ENCODE peak calls at places on chromosomes 3 and 15, in seven cellular contexts. Q is neuronal stem cell, C is H9, P is mesenchymal stem cell, N is mesendoderm, O is H1, I is IMR-90. X is an unnamed sample.

GRCh38 chr15:96395687-96396086 is 65.2 kb downstream of the NR2F2 start:
- DNase-seq in Q (no peak), C (no peak), P (no peak), N (peak; percentile 18), O (no peak), I (no peak), X (no peak)

GRCh38 chr3:30421261-30421660 is 185.1 kb upstream of the TGFBR2 start:
- DNase-seq in Q (no peak), C (no peak), P (peak; percentile 65), N (no peak), O (no peak), I (peak; percentile 84), X (peak; percentile 72)

GRCh38 chr3:122079524-122079923 is 24.4 kb downstream of the CD86 start:
- DNase-seq in Q (no peak), C (no peak), P (no peak), N (no peak), O (no peak), I (no peak), X (no peak)

GRCh38 chr3:9897408-9898372 is 5.0 kb upstream of the IL17RE start:
- DNase-seq in Q (no peak), C (no peak), P (peak; percentile 22), N (no peak), O (no peak), I (peak; percentile 41), X (no peak)

GRCh38 chr3:177476921-177477435 is 279.7 kb upstream of the TBL1XR1 start:
- DNase-seq in Q (no peak), C (no peak), P (no peak), N (no peak), O (no peak), I (no peak), X (peak; percentile 12)

GRCh38 chr15:40925495-40925862 is 3.7 kb upstream of the DLL4 start:
- DNase-seq in Q (no peak), C (no peak), P (no peak), N (no peak), O (no peak), I (no peak), X (no peak)

GRCh38 chr3:153285194-153285641 is 123.2 kb downstream of the RAP2B start:
- DNase-seq in Q (no peak), C (no peak), P (peak; percentile 74), N (peak; percentile 63), O (no peak), I (peak; percentile 34), X (no peak)

GRCh38 chr3:8655387-8655835 is 10.8 kb upstream of the SSUH2 start:
- DNase-seq in Q (no peak), C (no peak), P (no peak), N (no peak), O (no peak), I (no peak), X (no peak)

GRCh38 chr3:46695177-46695961 is 1.9 kb upstream of the ALS2CL start:
- DNase-seq in Q (no peak), C (peak; percentile 84), P (no peak), N (peak; percentile 85), O (no peak), I (no peak), X (peak; percentile 41)

GRCh38 chr15:78112551-78112950 is 18.7 kb downstream of the CIB2 start:
- DNase-seq in Q (no peak), C (no peak), P (no peak), N (no peak), O (no peak), I (no peak), X (no peak)

GRCh38 chr3:151766454-151766853 is 32.7 kb downstream of the AADACL2 start:
- DNase-seq in Q (no peak), C (no peak), P (no peak), N (no peak), O (no peak), I (peak; percentile 22), X (no peak)

GRCh38 chr3:30661107-30661873 is 54.9 kb downstream of the TGFBR2 start:
- DNase-seq in Q (no peak), C (no peak), P (no peak), N (no peak), O (no peak), I (no peak), X (no peak)

GRCh38 chr3:177146646-177147045 is 50.6 kb downstream of the TBL1XR1 start:
- DNase-seq in Q (no peak), C (no peak), P (no peak), N (no peak), O (no peak), I (peak; percentile 39), X (no peak)

GRCh38 chr3:128448491-128448890 is 18.2 kb downstream of the DNAJB8 start:
- DNase-seq in Q (no peak), C (no peak), P (no peak), N (no peak), O (no peak), I (no peak), X (no peak)

GRCh38 chr3:58874248-58874741 is 175.5 kb downstream of the CFAP20DC start:
- DNase-seq in Q (no peak), C (no peak), P (peak; percentile 36), N (no peak), O (no peak), I (peak; percentile 28), X (peak; percentile 1)

GRCh38 chr15:84842781-84843180 is 25.6 kb downstream of the ALPK3 start:
- DNase-seq in Q (no peak), C (no peak), P (no peak), N (no peak), O (no peak), I (no peak), X (no peak)

GRCh38 chr15:84840741-84841429 is 23.7 kb downstream of the ALPK3 start:
- DNase-seq in Q (no peak), C (peak; percentile 22), P (peak; percentile 86), N (no peak), O (no peak), I (peak; percentile 32), X (peak; percentile 18)

GRCh38 chr15:84836859-84837258 is 19.7 kb downstream of the ALPK3 start:
- DNase-seq in Q (no peak), C (no peak), P (no peak), N (no peak), O (no peak), I (no peak), X (no peak)

GRCh38 chr15:84839714-84840113 is 22.6 kb downstream of the ALPK3 start:
- DNase-seq in Q (no peak), C (peak; percentile 24), P (no peak), N (no peak), O (no peak), I (no peak), X (no peak)

DNA sequence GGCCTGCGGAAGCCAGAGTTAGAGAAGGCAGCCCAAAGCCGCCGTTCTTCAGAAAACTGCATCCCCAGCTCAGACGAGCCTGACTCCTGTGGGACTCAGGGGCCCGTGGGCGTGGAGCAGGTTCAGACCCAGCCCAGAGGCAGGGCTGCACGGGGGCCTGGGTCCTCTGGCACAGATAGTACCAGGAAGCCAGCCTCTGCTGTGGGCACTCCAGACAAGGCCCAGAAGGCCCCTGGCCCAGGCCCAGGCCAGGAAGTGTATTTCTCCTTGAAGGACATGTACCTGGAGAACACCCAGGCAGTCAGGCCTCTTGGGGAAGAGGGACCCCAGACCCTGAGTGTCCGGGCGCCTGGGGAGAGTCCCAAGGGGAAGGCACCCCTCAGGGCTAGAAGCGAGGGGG is 23.1 kb downstream of the ALPK3 start:
- DNase-seq in Q (no peak), C (no peak), P (no peak), N (no peak), O (no peak), I (no peak), X (no peak)
- H3K18ac ChIP-seq in Q (no peak overlapping the region), C (no peak overlapping the region), P (peak overlapping the region; percentile 30), N (no peak overlapping the region), O (no peak overlapping the region), I (no peak overlapping the region), X (no peak overlapping the region)

GRCh38 chr3:4846529-4846928 is 132.7 kb upstream of the BHLHE40 start:
- DNase-seq in Q (no peak), C (no peak), P (no peak), N (no peak), O (no peak), I (no peak), X (no peak)

GRCh38 chr3:4849136-4849535 is 130.1 kb upstream of the BHLHE40 start:
- DNase-seq in Q (no peak), C (no peak), P (no peak), N (no peak), O (no peak), I (no peak), X (no peak)

GRCh38 chr3:4848176-4848575 is 131.1 kb upstream of the BHLHE40 start:
- DNase-seq in Q (no peak), C (no peak), P (no peak), N (no peak), O (no peak), I (no peak), X (no peak)

GRCh38 chr3:4843619-4844018 is 135.6 kb upstream of the BHLHE40 start:
- DNase-seq in Q (no peak), C (no peak), P (no peak), N (no peak), O (no peak), I (no peak), X (no peak)

DNA sequence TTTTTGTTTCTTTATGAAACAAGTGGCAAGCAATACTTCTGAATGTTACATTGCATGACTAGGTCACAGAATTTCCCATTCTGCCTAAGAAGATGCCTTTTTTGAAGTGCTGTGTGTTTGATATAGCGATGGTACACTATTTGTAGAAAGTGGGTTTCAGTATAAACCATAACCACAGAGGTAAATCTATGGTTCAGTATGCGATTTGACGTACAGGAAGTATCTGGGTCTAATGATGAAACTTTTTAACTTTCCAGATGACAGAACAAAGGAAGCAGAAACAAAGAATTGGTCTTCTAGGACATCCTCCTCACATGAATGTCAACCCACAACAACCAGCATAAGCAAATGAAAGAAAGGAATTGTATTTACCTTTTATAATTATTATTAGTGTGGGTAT is 133.4 kb upstream of the BHLHE40 start:
- DNase-seq in Q (no peak), C (no peak), P (no peak), N (no peak), O (no peak), I (no peak), X (no peak)
- H3K4me1 ChIP-seq in Q (no peaks in the 10 kb centered on the region), C (no peaks in the 10 kb centered on the region), P (peaks cover 2% of the 10 kb centered on the region), N (peaks cover 3% of the 10 kb centered on the region), O (peaks cover 4% of the 10 kb centered on the region), I (peaks cover 6% of the 10 kb centered on the region), X (peaks cover 2% of the 10 kb centered on the region)

DNA sequence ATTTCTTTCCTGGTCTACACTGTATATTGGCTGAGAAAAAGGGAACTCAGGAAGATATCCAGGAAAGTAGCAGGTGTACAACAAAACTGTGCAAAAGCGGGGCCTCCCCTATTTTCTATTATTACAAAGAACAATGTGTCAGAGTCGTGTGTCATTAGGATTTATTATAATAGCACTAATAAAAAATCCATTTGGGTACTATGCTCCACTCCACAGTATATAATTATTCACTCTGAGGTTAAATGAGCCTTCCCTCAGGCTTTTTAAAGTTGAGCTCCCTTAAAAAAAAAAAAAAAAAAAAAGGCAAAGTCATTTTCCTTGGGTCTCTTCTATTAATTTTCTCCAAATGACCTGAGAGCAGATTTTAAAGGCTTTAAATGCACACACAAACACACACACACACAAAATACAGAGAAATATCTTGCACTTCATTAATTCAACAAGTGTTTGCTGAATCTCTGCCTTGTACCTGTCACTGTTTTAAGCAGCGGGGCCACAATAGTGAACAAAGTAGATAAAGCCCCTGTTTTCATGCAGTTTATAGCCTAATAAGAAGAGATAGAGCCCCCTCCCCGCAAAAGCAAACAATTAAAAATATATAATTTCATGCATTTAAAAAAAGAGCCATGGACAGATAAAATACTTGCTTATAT is 1.3 kb upstream of the DPP8 start:
- DNase-seq in Q (no peak), C (no peak), P (no peak), N (no peak), O (no peak), I (no peak), X (no peak)
- H3K18ac ChIP-seq in Q (no peak overlapping the region), C (no peak overlapping the region), P (no peak overlapping the region), N (no peak overlapping the region), O (no peak overlapping the region), I (no peak overlapping the region), X (no peak overlapping the region)

GRCh38 chr3:169954142-169954756 is 12.4 kb upstream of the SEC62 start:
- DNase-seq in Q (no peak), C (no peak), P (no peak), N (no peak), O (no peak), I (no peak), X (no peak)
- H3K4me1 ChIP-seq in Q (no peaks in the 10 kb centered on the region), C (no peaks in the 10 kb centered on the region), P (no peaks in the 10 kb centered on the region), N (no peaks in the 10 kb centered on the region), O (no peaks in the 10 kb centered on the region), I (no peaks in the 10 kb centered on the region), X (no peaks in the 10 kb centered on the region)